ENCODE peak calls at places on chromosomes 6 and 20, in ten cellular contexts. One of them, this sample, is unnamed.

GRCh38 chr6:160135922-160136655 is 14.5 kb downstream of the SLC22A1 start:
- DNase-seq in stimulated activated CD4-positive, alpha-beta T cell treated with anti-CD3 and anti-CD28 coated beads, Interleukin-12 subunit alpha, Interleukin-12 subunit beta, amount 100 ng/mL, for 4 hours: no peak
- DNase-seq in GM12865: no peak
- DNase-seq in CD8-positive, alpha-beta T cell: no peak
- DNase-seq in frontal cortex: no peak
- DNase-seq in HS-27A: no peak
- DNase-seq in activated T-cell treated with anti-CD3 and anti-CD28 coated beads for 1 hour: no peak
- DNase-seq in midbrain: no peak
- DNase-seq in germinal center: no peak
- DNase-seq in nephron progenitor cell: no peak
- DNase-seq in this sample: no peak

GRCh38 chr6:166515072-166515810 is 71.2 kb downstream of the RAMACL start:
- DNase-seq in stimulated activated CD4-positive, alpha-beta T cell treated with anti-CD3 and anti-CD28 coated beads, Interleukin-12 subunit alpha, Interleukin-12 subunit beta, amount 100 ng/mL, for 4 hours: peak; percentile 34
- DNase-seq in GM12865: no peak
- DNase-seq in CD8-positive, alpha-beta T cell: peak; percentile 48
- DNase-seq in frontal cortex: no peak
- DNase-seq in HS-27A: peak; percentile 72
- DNase-seq in activated T-cell treated with anti-CD3 and anti-CD28 coated beads for 1 hour: peak; percentile 27
- DNase-seq in midbrain: no peak
- DNase-seq in germinal center: no peak
- DNase-seq in nephron progenitor cell: no peak
- DNase-seq in this sample: peak; percentile 33

GRCh38 chr6:135506270-135506997 is 8.9 kb upstream of the AHI1 start:
- DNase-seq in stimulated activated CD4-positive, alpha-beta T cell treated with anti-CD3 and anti-CD28 coated beads, Interleukin-12 subunit alpha, Interleukin-12 subunit beta, amount 100 ng/mL, for 4 hours: no peak
- DNase-seq in GM12865: peak; percentile 59
- DNase-seq in CD8-positive, alpha-beta T cell: no peak
- DNase-seq in frontal cortex: no peak
- DNase-seq in HS-27A: no peak
- DNase-seq in activated T-cell treated with anti-CD3 and anti-CD28 coated beads for 1 hour: no peak
- DNase-seq in midbrain: peak; percentile 18
- DNase-seq in germinal center: peak; percentile 27
- DNase-seq in nephron progenitor cell: no peak
- DNase-seq in this sample: no peak

GRCh38 chr6:36874443-36875249 is at the start of gene PPIL1:
- DNase-seq in stimulated activated CD4-positive, alpha-beta T cell treated with anti-CD3 and anti-CD28 coated beads, Interleukin-12 subunit alpha, Interleukin-12 subunit beta, amount 100 ng/mL, for 4 hours: peak; percentile 78
- DNase-seq in GM12865: peak; percentile 93
- DNase-seq in CD8-positive, alpha-beta T cell: peak; percentile 89
- DNase-seq in frontal cortex: peak; percentile 81
- DNase-seq in HS-27A: peak; percentile 93
- DNase-seq in activated T-cell treated with anti-CD3 and anti-CD28 coated beads for 1 hour: peak; percentile 73
- DNase-seq in midbrain: peak; percentile 82
- DNase-seq in germinal center: peak; percentile 94
- DNase-seq in nephron progenitor cell: peak; percentile 76
- DNase-seq in this sample: peak; percentile 83

GRCh38 chr6:62707156-62707555 is 421.1 kb upstream of the KHDRBS2 start:
- DNase-seq in stimulated activated CD4-positive, alpha-beta T cell treated with anti-CD3 and anti-CD28 coated beads, Interleukin-12 subunit alpha, Interleukin-12 subunit beta, amount 100 ng/mL, for 4 hours: no peak
- DNase-seq in GM12865: no peak
- DNase-seq in CD8-positive, alpha-beta T cell: no peak
- DNase-seq in frontal cortex: no peak
- DNase-seq in HS-27A: no peak
- DNase-seq in activated T-cell treated with anti-CD3 and anti-CD28 coated beads for 1 hour: no peak
- DNase-seq in midbrain: no peak
- DNase-seq in germinal center: no peak
- DNase-seq in nephron progenitor cell: no peak
- DNase-seq in this sample: no peak

GRCh38 chr6:136977075-136977474 is 55.0 kb downstream of the SLC35D3 start:
- DNase-seq in stimulated activated CD4-positive, alpha-beta T cell treated with anti-CD3 and anti-CD28 coated beads, Interleukin-12 subunit alpha, Interleukin-12 subunit beta, amount 100 ng/mL, for 4 hours: no peak
- DNase-seq in GM12865: no peak
- DNase-seq in CD8-positive, alpha-beta T cell: no peak
- DNase-seq in frontal cortex: no peak
- DNase-seq in HS-27A: no peak
- DNase-seq in activated T-cell treated with anti-CD3 and anti-CD28 coated beads for 1 hour: no peak
- DNase-seq in midbrain: no peak
- DNase-seq in germinal center: no peak
- DNase-seq in nephron progenitor cell: no peak
- DNase-seq in this sample: no peak

GRCh38 chr6:40788661-40789111 is 201.5 kb upstream of the LRFN2 start:
- DNase-seq in stimulated activated CD4-positive, alpha-beta T cell treated with anti-CD3 and anti-CD28 coated beads, Interleukin-12 subunit alpha, Interleukin-12 subunit beta, amount 100 ng/mL, for 4 hours: peak; percentile 11
- DNase-seq in GM12865: no peak
- DNase-seq in CD8-positive, alpha-beta T cell: peak; percentile 57
- DNase-seq in frontal cortex: no peak
- DNase-seq in HS-27A: no peak
- DNase-seq in activated T-cell treated with anti-CD3 and anti-CD28 coated beads for 1 hour: no peak
- DNase-seq in midbrain: no peak
- DNase-seq in germinal center: no peak
- DNase-seq in nephron progenitor cell: no peak
- DNase-seq in this sample: no peak

GRCh38 chr20:483791-484644 is 21.7 kb upstream of the TBC1D20 start:
- DNase-seq in stimulated activated CD4-positive, alpha-beta T cell treated with anti-CD3 and anti-CD28 coated beads, Interleukin-12 subunit alpha, Interleukin-12 subunit beta, amount 100 ng/mL, for 4 hours: no peak
- DNase-seq in GM12865: no peak
- DNase-seq in CD8-positive, alpha-beta T cell: no peak
- DNase-seq in frontal cortex: no peak
- DNase-seq in HS-27A: no peak
- DNase-seq in activated T-cell treated with anti-CD3 and anti-CD28 coated beads for 1 hour: no peak
- DNase-seq in midbrain: no peak
- DNase-seq in germinal center: no peak
- DNase-seq in nephron progenitor cell: no peak
- DNase-seq in this sample: no peak

GRCh38 chr20:37438464-37439222 is 82.4 kb upstream of the NNAT start:
- DNase-seq in stimulated activated CD4-positive, alpha-beta T cell treated with anti-CD3 and anti-CD28 coated beads, Interleukin-12 subunit alpha, Interleukin-12 subunit beta, amount 100 ng/mL, for 4 hours: no peak
- DNase-seq in GM12865: no peak
- DNase-seq in CD8-positive, alpha-beta T cell: no peak
- DNase-seq in frontal cortex: no peak
- DNase-seq in HS-27A: no peak
- DNase-seq in activated T-cell treated with anti-CD3 and anti-CD28 coated beads for 1 hour: no peak
- DNase-seq in midbrain: no peak
- DNase-seq in germinal center: no peak
- DNase-seq in nephron progenitor cell: no peak
- DNase-seq in this sample: no peak

GRCh38 chr6:34130870-34131269 is 15.0 kb downstream of the GRM4 start:
- DNase-seq in stimulated activated CD4-positive, alpha-beta T cell treated with anti-CD3 and anti-CD28 coated beads, Interleukin-12 subunit alpha, Interleukin-12 subunit beta, amount 100 ng/mL, for 4 hours: no peak
- DNase-seq in GM12865: no peak
- DNase-seq in CD8-positive, alpha-beta T cell: no peak
- DNase-seq in frontal cortex: no peak
- DNase-seq in HS-27A: no peak
- DNase-seq in activated T-cell treated with anti-CD3 and anti-CD28 coated beads for 1 hour: no peak
- DNase-seq in midbrain: no peak
- DNase-seq in germinal center: no peak
- DNase-seq in nephron progenitor cell: no peak
- DNase-seq in this sample: no peak

GRCh38 chr20:32247957-32248497 is 29.4 kb upstream of the KIF3B start:
- DNase-seq in stimulated activated CD4-positive, alpha-beta T cell treated with anti-CD3 and anti-CD28 coated beads, Interleukin-12 subunit alpha, Interleukin-12 subunit beta, amount 100 ng/mL, for 4 hours: no peak
- DNase-seq in GM12865: no peak
- DNase-seq in CD8-positive, alpha-beta T cell: no peak
- DNase-seq in frontal cortex: no peak
- DNase-seq in HS-27A: no peak
- DNase-seq in activated T-cell treated with anti-CD3 and anti-CD28 coated beads for 1 hour: no peak
- DNase-seq in midbrain: no peak
- DNase-seq in germinal center: no peak
- DNase-seq in nephron progenitor cell: no peak
- DNase-seq in this sample: no peak

GRCh38 chr6:13302291-13302690 is 26.0 kb downstream of the TBC1D7 start:
- DNase-seq in stimulated activated CD4-positive, alpha-beta T cell treated with anti-CD3 and anti-CD28 coated beads, Interleukin-12 subunit alpha, Interleukin-12 subunit beta, amount 100 ng/mL, for 4 hours: no peak
- DNase-seq in GM12865: no peak
- DNase-seq in CD8-positive, alpha-beta T cell: no peak
- DNase-seq in frontal cortex: peak; percentile 37
- DNase-seq in HS-27A: no peak
- DNase-seq in activated T-cell treated with anti-CD3 and anti-CD28 coated beads for 1 hour: no peak
- DNase-seq in midbrain: peak; percentile 69
- DNase-seq in germinal center: no peak
- DNase-seq in nephron progenitor cell: no peak
- DNase-seq in this sample: no peak

GRCh38 chr6:168370310-168370991 is 50.9 kb upstream of the DACT2 start:
- DNase-seq in stimulated activated CD4-positive, alpha-beta T cell treated with anti-CD3 and anti-CD28 coated beads, Interleukin-12 subunit alpha, Interleukin-12 subunit beta, amount 100 ng/mL, for 4 hours: peak; percentile 54
- DNase-seq in GM12865: no peak
- DNase-seq in CD8-positive, alpha-beta T cell: peak; percentile 38
- DNase-seq in frontal cortex: peak; percentile 61
- DNase-seq in HS-27A: no peak
- DNase-seq in activated T-cell treated with anti-CD3 and anti-CD28 coated beads for 1 hour: peak; percentile 36
- DNase-seq in midbrain: peak; percentile 77
- DNase-seq in germinal center: peak; percentile 56
- DNase-seq in nephron progenitor cell: peak; percentile 89
- DNase-seq in this sample: peak; percentile 30

GRCh38 chr6:110542311-110543024 is 66.1 kb upstream of the SLC22A16 start:
- DNase-seq in stimulated activated CD4-positive, alpha-beta T cell treated with anti-CD3 and anti-CD28 coated beads, Interleukin-12 subunit alpha, Interleukin-12 subunit beta, amount 100 ng/mL, for 4 hours: no peak
- DNase-seq in GM12865: no peak
- DNase-seq in CD8-positive, alpha-beta T cell: no peak
- DNase-seq in frontal cortex: no peak
- DNase-seq in HS-27A: no peak
- DNase-seq in activated T-cell treated with anti-CD3 and anti-CD28 coated beads for 1 hour: no peak
- DNase-seq in midbrain: peak; percentile 78
- DNase-seq in germinal center: no peak
- DNase-seq in nephron progenitor cell: no peak
- DNase-seq in this sample: no peak

This sample was measured in activated B cell treated with CpG ODN at 0.5 μM for 24 hours.